ENCODE peak calls at places on chromosomes 16 and 17, in six cellular contexts. P is CD4-positive, alpha-beta T cell; K is A549; M is stimulated activated CD8-positive, alpha-beta memory T cell treated with anti-CD3 and anti-CD28 coated beads, Interleukin-7, amount 100 ng/mL, for 24 hours; R is ELF-1; O is GOT3. X is an unnamed sample.

GRCh38 chr17:12928736-12929135 is 89.1 kb downstream of the ELAC2 start:
- DNase-seq in P (no peak), K (no peak), M (no peak), R (peak), O (no peak), X (no peak)

GRCh38 chr17:65191805-65192740 is 54.9 kb downstream of the RGS9 start:
- DNase-seq in P (no peak), K (peak), M (no peak), R (no peak), O (no peak), X (no peak)

GRCh38 chr16:66408181-66409048 is 18.7 kb upstream of the BEAN1 start:
- DNase-seq in P (no peak), K (peak), M (no peak), R (peak), O (no peak), X (peak)

GRCh38 chr16:8798174-8798527 is 512 bp downstream of the PMM2 start:
- DNase-seq in P (no peak), K (no peak), M (no peak), R (no peak), O (no peak), X (peak)

GRCh38 chr16:68762996-68763756 is 26.1 kb downstream of the CDH1 start:
- DNase-seq in P (no peak), K (no peak), M (no peak), R (peak), O (no peak), X (no peak)

GRCh38 chr16:53219795-53220194 is 165.0 kb downstream of the CHD9 start:
- DNase-seq in P (no peak), K (no peak), M (no peak), R (no peak), O (no peak), X (no peak)

GRCh38 chr17:58335779-58336455 is 7.3 kb upstream of the TSPOAP1 start:
- DNase-seq in P (peak), K (no peak), M (no peak), R (peak), O (no peak), X (no peak)

GRCh38 chr17:64741924-64742670 is 80.0 kb upstream of the SMURF2 start:
- DNase-seq in P (no peak), K (no peak), M (no peak), R (peak), O (no peak), X (no peak)

GRCh38 chr17:550041-550398 is 164.6 kb downstream of the VPS53 start:
- DNase-seq in P (no peak), K (no peak), M (no peak), R (no peak), O (no peak), X (no peak)

GRCh38 chr17:17682737-17683675 is 1.7 kb downstream of the RAI1 start:
- DNase-seq in P (peak), K (peak), M (peak), R (peak), O (no peak), X (peak)

GRCh38 chr16:56281256-56281805 is 90.0 kb downstream of the GNAO1 start:
- DNase-seq in P (no peak), K (peak), M (no peak), R (peak), O (no peak), X (peak)

GRCh38 chr17:57921342-57921741 is 33.9 kb downstream of the CUEDC1 start:
- DNase-seq in P (no peak), K (no peak), M (no peak), R (no peak), O (no peak), X (no peak)

GRCh38 chr17:20072692-20072992 is 63.5 kb downstream of the SPECC1 start:
- DNase-seq in P (no peak), K (no peak), M (no peak), R (no peak), O (no peak), X (no peak)

GRCh38 chr17:52027620-52028019 is 130.9 kb downstream of the CA10 start:
- DNase-seq in P (no peak), K (no peak), M (no peak), R (no peak), O (no peak), X (no peak)

X was measured in K562.